ENCODE peak calls at places on chromosomes 11 and 22, in ten cellular contexts. A, M, K, P, S, N, L, W, I and X are unnamed samples.
A peak's percentile ranks its signal among the peaks of the same experiment; 100 is the strongest.

GRCh38 chr22:21593406-21594232 is 26.1 kb downstream of the UBE2L3 start:
- DNase-seq in A (peak; percentile 37), M (peak; percentile 13), K (no peak), P (no peak), S (no peak), N (no peak), L (no peak), W (no peak), I (no peak), X (no peak)

GRCh38 chr11:68843052-68843561 is 1.4 kb upstream of the CPT1A start:
- DNase-seq in A (peak; percentile 62), M (no peak), K (peak; percentile 39), P (no peak), S (peak; percentile 45), N (no peak), L (peak; percentile 29), W (no peak), I (no peak), X (no peak)

GRCh38 chr11:15038963-15039362 is 34.4 kb upstream of the CALCB start:
- DNase-seq in A (peak; percentile 51), M (no peak), K (no peak), P (no peak), S (peak; percentile 13), N (no peak), L (peak; percentile 15), W (no peak), I (no peak), X (no peak)

GRCh38 chr11:1830500-1831223 is 4.1 kb upstream of the SYT8 start:
- DNase-seq in A (no peak), M (no peak), K (peak; percentile 11), P (no peak), S (no peak), N (no peak), L (no peak), W (no peak), I (no peak), X (no peak)

GRCh38 chr11:103202048-103202651 is 92.9 kb downstream of the DYNC2H1 start:
- DNase-seq in A (peak; percentile 66), M (peak; percentile 5), K (no peak), P (no peak), S (peak; percentile 72), N (peak; percentile 22), L (peak; percentile 63), W (no peak), I (no peak), X (no peak)

GRCh38 chr11:116928102-116928777 is 90.8 kb upstream of the APOA1 start:
- DNase-seq in A (no peak), M (no peak), K (no peak), P (no peak), S (no peak), N (no peak), L (no peak), W (no peak), I (no peak), X (no peak)

GRCh38 chr11:44329472-44330230 is 19.7 kb upstream of the ALX4 start:
- DNase-seq in A (no peak), M (no peak), K (no peak), P (no peak), S (no peak), N (no peak), L (no peak), W (no peak), I (no peak), X (no peak)

GRCh38 chr22:46619240-46619829 is 851 bp upstream of the GRAMD4 start:
- DNase-seq in A (no peak), M (no peak), K (no peak), P (no peak), S (no peak), N (no peak), L (no peak), W (no peak), I (no peak), X (no peak)

GRCh38 chr22:36125994-36126531 is 34.5 kb downstream of the APOL3 start:
- DNase-seq in A (no peak), M (no peak), K (no peak), P (no peak), S (no peak), N (no peak), L (no peak), W (no peak), I (no peak), X (no peak)

GRCh38 chr11:43989162-43989961 is 46.9 kb downstream of the C11orf96 start:
- DNase-seq in A (no peak), M (no peak), K (peak; percentile 72), P (peak; percentile 37), S (peak; percentile 34), N (no peak), L (no peak), W (no peak), I (peak; percentile 67), X (no peak)

GRCh38 chr22:18024276-18024939 is at the start of gene MICAL3:
- DNase-seq in A (peak; percentile 92), M (no peak), K (peak; percentile 68), P (no peak), S (peak; percentile 64), N (no peak), L (peak; percentile 64), W (no peak), I (peak; percentile 74), X (peak; percentile 75)

GRCh38 chr11:8289426-8290047 is 25.9 kb upstream of the LMO1 start:
- DNase-seq in A (no peak), M (no peak), K (no peak), P (no peak), S (no peak), N (no peak), L (no peak), W (no peak), I (no peak), X (peak; percentile 47)

GRCh38 chr11:83124631-83125424 is 32.1 kb upstream of the PCF11 start:
- DNase-seq in A (no peak), M (no peak), K (no peak), P (no peak), S (no peak), N (no peak), L (no peak), W (no peak), I (no peak), X (no peak)

GRCh38 chr11:118909619-118910308 is 16.0 kb downstream of the BCL9L start:
- DNase-seq in A (peak; percentile 40), M (no peak), K (no peak), P (no peak), S (no peak), N (no peak), L (no peak), W (no peak), I (no peak), X (no peak)

GRCh38 chr11:10326080-10326964 is 21.4 kb downstream of the ADM start:
- DNase-seq in A (peak; percentile 43), M (no peak), K (peak; percentile 47), P (no peak), S (peak; percentile 71), N (no peak), L (no peak), W (no peak), I (no peak), X (no peak)

GRCh38 chr11:28401446-28401845 is 293.3 kb downstream of the METTL15 start:
- DNase-seq in A (no peak), M (no peak), K (no peak), P (no peak), S (no peak), N (no peak), L (no peak), W (no peak), I (no peak), X (no peak)

GRCh38 chr11:3189886-3190583 is 24.9 kb upstream of the OSBPL5 start:
- DNase-seq in A (no peak), M (no peak), K (no peak), P (no peak), S (no peak), N (no peak), L (no peak), W (no peak), I (no peak), X (no peak)
- H3K4me3 ChIP-seq in A (no peak overlapping the region), M (no peak overlapping the region), K (no peak overlapping the region), P (no peak overlapping the region), S (no peak overlapping the region), N (no peak overlapping the region), L (no peak overlapping the region), W (no peak overlapping the region), I (no peak overlapping the region), X (no peak overlapping the region)

DNA sequence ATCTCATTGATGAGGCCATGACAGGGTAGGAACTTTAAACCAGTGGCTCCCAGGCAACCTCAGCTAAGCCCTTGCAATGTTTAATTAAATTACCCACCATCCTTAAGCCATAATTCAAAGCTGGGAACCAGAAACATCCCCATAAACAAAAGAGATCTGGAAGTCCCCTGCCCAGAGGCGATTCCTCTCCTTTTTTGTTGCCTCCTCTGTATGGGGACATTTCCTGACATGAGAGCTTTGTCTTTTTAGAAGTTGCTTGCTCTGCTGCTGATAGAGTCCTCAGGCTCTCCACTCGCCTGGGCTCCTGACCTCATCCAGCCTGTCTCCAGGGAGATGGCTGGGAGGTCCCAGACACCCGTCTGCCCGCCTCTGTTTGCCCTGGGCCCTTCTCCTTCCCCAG is 3.2 kb downstream of the DTX4 start:
- DNase-seq in A (no peak), M (no peak), K (no peak), P (no peak), S (no peak), N (no peak), L (no peak), W (no peak), I (peak; percentile 35), X (no peak)
- H3K4me3 ChIP-seq in A (no peak overlapping the region), M (no peak overlapping the region), K (no peak overlapping the region), P (no peak overlapping the region), S (no peak overlapping the region), N (no peak overlapping the region), L (no peak overlapping the region), W (no peak overlapping the region), I (no peak overlapping the region), X (no peak overlapping the region)

GRCh38 chr11:76781046-76781801 is 1.9 kb upstream of the TSKU start:
- DNase-seq in A (no peak), M (no peak), K (no peak), P (no peak), S (no peak), N (no peak), L (no peak), W (no peak), I (no peak), X (no peak)
- H3K4me3 ChIP-seq in A (no peak overlapping the region), M (no peak overlapping the region), K (no peak overlapping the region), P (no peak overlapping the region), S (no peak overlapping the region), N (no peak overlapping the region), L (no peak overlapping the region), W (no peak overlapping the region), I (no peak overlapping the region), X (no peak overlapping the region)

DNA sequence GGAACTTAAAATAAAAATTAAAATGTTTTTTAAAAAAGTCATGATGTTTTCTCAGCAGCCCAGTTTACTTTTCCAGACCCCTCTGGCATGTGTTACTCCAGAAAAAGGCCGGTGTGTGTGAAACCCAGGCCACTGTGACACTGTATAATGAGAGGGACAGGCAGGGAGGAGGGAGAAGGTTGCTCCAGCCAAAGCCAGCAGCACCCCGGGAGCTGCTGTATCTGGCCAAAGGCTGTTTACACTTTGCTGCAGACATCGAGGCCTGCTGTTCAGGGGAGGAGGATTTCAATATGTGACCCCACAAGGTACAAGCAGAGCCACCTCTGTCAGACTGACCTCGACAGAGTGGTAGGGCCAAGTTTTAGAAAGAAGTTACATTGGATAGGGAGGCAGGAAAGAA is 41.2 kb upstream of the CD44 start:
- DNase-seq in A (no peak), M (no peak), K (no peak), P (no peak), S (no peak), N (no peak), L (no peak), W (no peak), I (no peak), X (no peak)
- H3K4me3 ChIP-seq in A (no peak overlapping the region), M (no peak overlapping the region), K (no peak overlapping the region), P (no peak overlapping the region), S (no peak overlapping the region), N (no peak overlapping the region), L (no peak overlapping the region), W (no peak overlapping the region), I (no peak overlapping the region), X (no peak overlapping the region)